ENCODE peak calls at places on chromosomes 2 and 18, in ten cellular contexts. R is AG09309, E is fibroblast of the aortic adventitia, Y is AG04449, J is adrenal gland, B is endothelial cell of umbilical vein, D is GM12865, X is HFF-Myc, A is astrocyte, T is lower leg skin. V is an unnamed sample.

GRCh38 chr2:20578895-20579825 is 71.7 kb downstream of the HS1BP3 start:
- DNase-seq in R (peak), E (peak), Y (peak), J (peak), B (peak), D (peak), X (peak), A (peak), T (peak), V (peak)

GRCh38 chr2:25400576-25401241 is 59.0 kb upstream of the DNMT3A start:
- DNase-seq in R (no peak), E (peak), Y (no peak), J (no peak), B (no peak), D (no peak), X (no peak), A (no peak), T (peak), V (no peak)

GRCh38 chr2:156115338-156115737 is 217.2 kb downstream of the NR4A2 start:
- DNase-seq in R (no peak), E (peak), Y (no peak), J (no peak), B (no peak), D (no peak), X (no peak), A (peak), T (no peak), V (no peak)

GRCh38 chr2:26574066-26574899 is 66.9 kb downstream of the CIB4 start:
- DNase-seq in R (no peak), E (no peak), Y (no peak), J (no peak), B (no peak), D (no peak), X (no peak), A (no peak), T (no peak), V (no peak)

GRCh38 chr18:69900941-69901340 is 46.7 kb downstream of the CD226 start:
- DNase-seq in R (no peak), E (no peak), Y (no peak), J (no peak), B (no peak), D (no peak), X (no peak), A (no peak), T (no peak), V (no peak)

GRCh38 chr18:72672364-72673151 is 128.4 kb upstream of the CBLN2 start:
- DNase-seq in R (peak), E (peak), Y (no peak), J (no peak), B (peak), D (peak), X (peak), A (peak), T (no peak), V (no peak)

GRCh38 chr18:11810379-11810778 is 40.8 kb upstream of the CHMP1B start:
- DNase-seq in R (no peak), E (no peak), Y (no peak), J (no peak), B (no peak), D (no peak), X (no peak), A (no peak), T (no peak), V (no peak)

GRCh38 chr2:65700004-65700651 is 267.7 kb upstream of the SPRED2 start:
- DNase-seq in R (no peak), E (no peak), Y (no peak), J (no peak), B (no peak), D (peak), X (no peak), A (no peak), T (no peak), V (no peak)

GRCh38 chr2:196970089-196970488 is 43.6 kb upstream of the PGAP1 start:
- DNase-seq in R (no peak), E (peak), Y (no peak), J (no peak), B (peak), D (no peak), X (no peak), A (no peak), T (no peak), V (no peak)

GRCh38 chr18:48937869-48938750 is 12.7 kb downstream of the SMAD7 start:
- DNase-seq in R (no peak), E (no peak), Y (no peak), J (no peak), B (peak), D (no peak), X (no peak), A (no peak), T (no peak), V (no peak)

GRCh38 chr2:240701736-240702639 is 10.3 kb downstream of the AQP12A start:
- DNase-seq in R (no peak), E (no peak), Y (no peak), J (no peak), B (no peak), D (no peak), X (no peak), A (no peak), T (no peak), V (no peak)

GRCh38 chr2:165953306-165953654 is 296 bp downstream of the TTC21B start:
- DNase-seq in R (no peak), E (no peak), Y (no peak), J (no peak), B (no peak), D (no peak), X (peak), A (no peak), T (no peak), V (no peak)

GRCh38 chr2:34176693-34177092 is 577.6 kb upstream of the FAM98A start:
- DNase-seq in R (no peak), E (no peak), Y (no peak), J (no peak), B (no peak), D (no peak), X (no peak), A (no peak), T (no peak), V (no peak)

GRCh38 chr18:21855432-21855831 is 114.8 kb downstream of the MIB1 start:
- DNase-seq in R (no peak), E (no peak), Y (no peak), J (no peak), B (no peak), D (no peak), X (no peak), A (no peak), T (no peak), V (no peak)

GRCh38 chr2:138512672-138513071 is 11.1 kb downstream of the SPOPL start:
- DNase-seq in R (no peak), E (no peak), Y (no peak), J (no peak), B (peak), D (no peak), X (no peak), A (no peak), T (no peak), V (no peak)

GRCh38 chr2:128630974-128631697 is 312.5 kb upstream of the HS6ST1 start:
- DNase-seq in R (no peak), E (no peak), Y (no peak), J (peak), B (no peak), D (no peak), X (no peak), A (no peak), T (peak), V (no peak)

GRCh38 chr18:9684901-9685738 is 23.0 kb upstream of the RAB31 start:
- DNase-seq in R (no peak), E (peak), Y (no peak), J (no peak), B (no peak), D (peak), X (no peak), A (peak), T (peak), V (no peak)

GRCh38 chr2:138267161-138267901 is 234.2 kb upstream of the SPOPL start:
- DNase-seq in R (peak), E (peak), Y (peak), J (no peak), B (peak), D (peak), X (peak), A (peak), T (no peak), V (no peak)

GRCh38 chr2:64626963-64627760 is 26.6 kb downstream of the SERTAD2 start:
- DNase-seq in R (no peak), E (no peak), Y (no peak), J (peak), B (peak), D (no peak), X (no peak), A (no peak), T (peak), V (no peak)
- TF ChIP-seq CTCF in R (no peak), E (no peak), Y (no peak), J (no peak), B (no peak), D (no peak), X (no peak), A (no peak), T (no peak), V (no peak)

DNA sequence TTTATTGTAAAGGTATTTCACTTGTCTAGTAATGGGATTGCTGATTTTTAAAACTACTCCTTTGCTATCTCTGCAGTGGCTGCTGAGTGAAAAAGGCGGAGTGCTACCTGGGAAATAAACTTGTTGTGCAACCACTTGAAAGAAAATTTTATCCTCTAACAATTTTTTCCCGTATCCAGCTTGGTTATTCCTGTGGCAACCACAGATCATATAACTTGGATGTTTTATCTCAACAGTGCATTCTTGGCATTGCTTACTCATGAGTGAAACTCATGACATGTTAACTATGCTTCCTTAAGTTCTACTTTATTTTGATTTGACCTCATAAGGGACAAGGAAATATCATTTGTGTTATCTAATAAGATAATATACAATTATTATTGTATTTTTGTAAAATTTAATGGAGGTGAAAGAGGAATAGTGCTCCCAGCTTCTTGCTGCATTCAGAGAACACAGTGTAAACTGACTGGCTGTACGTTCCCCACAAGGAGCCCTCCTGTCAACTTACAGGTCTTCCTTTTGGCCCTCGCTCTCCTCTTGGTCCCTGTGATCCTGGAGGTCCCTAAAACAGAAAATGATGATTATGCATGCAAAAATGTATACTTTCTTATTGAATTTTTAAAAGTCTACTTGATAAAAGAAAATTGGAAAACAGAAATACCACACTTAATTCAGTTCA is 82.7 kb downstream of the COL5A2 start:
- DNase-seq in R (peak), E (peak), Y (peak), J (no peak), B (peak), D (no peak), X (peak), A (peak), T (no peak), V (peak)
- H3K4me3 ChIP-seq in R (no peak), E (no peak), Y (no peak), J (no peak), B (no peak), D (no peak), X (no peak), A (no peak), T (no peak), V (no peak)

GRCh38 chr2:237305579-237305978 is 108.4 kb downstream of the COL6A3 start:
- DNase-seq in R (no peak), E (no peak), Y (no peak), J (no peak), B (no peak), D (no peak), X (no peak), A (no peak), T (no peak), V (peak)

GRCh38 chr2:237306787-237307170 is 107.2 kb downstream of the COL6A3 start:
- DNase-seq in R (no peak), E (no peak), Y (no peak), J (no peak), B (no peak), D (no peak), X (no peak), A (no peak), T (no peak), V (no peak)

GRCh38 chr2:237307495-237307894 is 106.5 kb downstream of the COL6A3 start:
- DNase-seq in R (no peak), E (no peak), Y (no peak), J (no peak), B (no peak), D (no peak), X (no peak), A (no peak), T (no peak), V (no peak)

GRCh38 chr2:237306083-237306786 is 107.7 kb downstream of the COL6A3 start:
- DNase-seq in R (no peak), E (no peak), Y (no peak), J (no peak), B (no peak), D (no peak), X (no peak), A (peak), T (no peak), V (no peak)

GRCh38 chr2:237304763-237305514 is 109.0 kb downstream of the COL6A3 start:
- DNase-seq in R (peak), E (peak), Y (no peak), J (peak), B (no peak), D (no peak), X (no peak), A (peak), T (no peak), V (peak)
- TF ChIP-seq CTCF in R (no peak), E (no peak), Y (no peak), J (no peak), B (no peak), D (no peak), X (no peak), A (no peak), T (no peak), V (no peak)

GRCh38 chr18:3427944-3428343 is 22.0 kb upstream of the TGIF1 start:
- DNase-seq in R (no peak), E (no peak), Y (no peak), J (peak), B (no peak), D (no peak), X (no peak), A (no peak), T (no peak), V (no peak)

GRCh38 chr18:3425030-3425429 is 24.9 kb upstream of the TGIF1 start:
- DNase-seq in R (no peak), E (no peak), Y (no peak), J (no peak), B (no peak), D (no peak), X (no peak), A (no peak), T (no peak), V (no peak)

GRCh38 chr18:3425450-3425849 is 24.5 kb upstream of the TGIF1 start:
- DNase-seq in R (no peak), E (no peak), Y (no peak), J (no peak), B (no peak), D (no peak), X (no peak), A (no peak), T (no peak), V (no peak)

GRCh38 chr18:3424280-3424890 is 25.6 kb upstream of the TGIF1 start:
- DNase-seq in R (no peak), E (peak), Y (no peak), J (no peak), B (no peak), D (no peak), X (no peak), A (no peak), T (no peak), V (no peak)

DNA sequence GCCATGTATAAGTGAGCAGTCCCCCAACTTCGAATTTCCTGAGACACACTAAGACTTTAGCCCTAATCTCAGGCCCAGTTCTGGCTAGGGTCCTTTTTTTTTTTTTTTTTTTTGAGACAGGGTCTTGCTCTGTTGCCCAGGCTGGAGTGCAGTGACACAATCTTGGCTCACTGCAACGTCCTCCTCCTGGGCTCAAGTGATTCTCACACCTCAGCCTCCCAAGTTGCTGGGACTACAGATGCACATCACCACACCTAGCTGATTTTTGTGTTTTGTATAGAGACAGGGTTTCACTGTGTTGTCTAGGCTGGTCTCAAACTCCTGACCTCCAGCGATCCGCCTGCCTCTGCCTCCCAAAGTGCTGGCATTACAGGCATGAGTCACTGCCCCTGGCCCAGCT is 23.9 kb upstream of the TGIF1 start:
- DNase-seq in R (no peak), E (no peak), Y (no peak), J (no peak), B (no peak), D (no peak), X (no peak), A (no peak), T (no peak), V (no peak)
- H3K4me3 ChIP-seq in R (no peak), E (no peak), Y (no peak), J (no peak), B (no peak), D (no peak), X (no peak), A (no peak), T (no peak), V (no peak)

GRCh38 chr2:68837164-68837860 is 33.9 kb downstream of the BMP10 start:
- DNase-seq in R (no peak), E (peak), Y (no peak), J (peak), B (peak), D (peak), X (no peak), A (no peak), T (peak), V (no peak)
- TF ChIP-seq CTCF in R (peak), E (peak), Y (peak), J (peak), B (peak), D (peak), X (peak), A (peak), T (no peak), V (peak)

GRCh38 chr2:141710589-141711239 is 420.1 kb downstream of the LRP1B start:
- DNase-seq in R (no peak), E (no peak), Y (no peak), J (no peak), B (no peak), D (no peak), X (no peak), A (no peak), T (no peak), V (no peak)
- H3K4me3 ChIP-seq in R (no peak), E (no peak), Y (no peak), J (no peak), B (no peak), D (no peak), X (no peak), A (no peak), T (no peak), V (no peak)